ENCODE peak calls at places on chromosomes 6 and 20, in seven cellular contexts. C is upper lobe of right lung, K is mesendoderm, T is colonic mucosa, G is aorta, M is uterus, P is lung. Q is an unnamed sample. For H3K4me1 and H3K36me3, the result is how much of the 10 kb centered on the place peaks cover.

GRCh38 chr20:61436268-61436667 is 184.2 kb downstream of the CDH4 start:
- DNase-seq in M (no peak), T (no peak), K (peak), C (peak), G (no peak), P (no peak), Q (no peak)

GRCh38 chr6:81623106-81623834 is 129.2 kb downstream of the TENT5A start:
- DNase-seq in C (no peak), T (no peak), K (peak), M (no peak), G (no peak), P (no peak), Q (no peak)

GRCh38 chr6:44456070-44456965 is 68.8 kb downstream of the CDC5L start:
- DNase-seq in C (no peak), M (no peak), G (no peak), P (no peak), T (peak), K (peak), Q (no peak)

GRCh38 chr20:3843490-3843889 is 3.1 kb upstream of the MAVS start:
- DNase-seq in K (no peak), P (no peak), M (no peak), C (no peak), G (no peak), T (no peak), Q (no peak)

GRCh38 chr20:31934491-31934890 is 17.4 kb downstream of the PDRG1 start:
- DNase-seq in G (no peak), K (no peak), P (no peak), M (no peak), C (no peak), T (no peak), Q (no peak)

GRCh38 chr6:70663881-70664466 is 3.7 kb upstream of the SMAP1 start:
- DNase-seq in T (no peak), C (no peak), M (no peak), G (no peak), P (no peak), K (no peak), Q (no peak)

GRCh38 chr6:89978749-89979145 is 84.5 kb downstream of the GJA10 start:
- DNase-seq in G (no peak), T (no peak), K (no peak), C (no peak), P (no peak), M (no peak), Q (no peak)

GRCh38 chr6:110180228-110181008 is at the start of gene CDC40:
- DNase-seq in T (peak), M (peak), G (peak), P (peak), K (no peak), C (peak), Q (peak)

GRCh38 chr6:164926686-164927085 is 382.7 kb downstream of the C6orf118 start:
- DNase-seq in C (no peak), T (no peak), P (no peak), K (no peak), M (no peak), G (no peak), Q (no peak)

GRCh38 chr6:1015819-1016218 is 296.1 kb upstream of the FOXQ1 start:
- DNase-seq in P (no peak), T (no peak), M (no peak), C (no peak), G (no peak), K (no peak), Q (no peak)

GRCh38 chr6:150448221-150448620 is 79.4 kb downstream of the IYD start:
- DNase-seq in P (no peak), K (peak), G (no peak), C (no peak), T (no peak), M (no peak), Q (no peak)

GRCh38 chr6:106273087-106273486 is 52.5 kb downstream of the ATG5 start:
- DNase-seq in C (no peak), P (no peak), K (no peak), T (no peak), M (no peak), G (no peak), Q (no peak)

GRCh38 chr6:110475255-110475654 is 1.2 kb downstream of the SLC22A16 start:
- DNase-seq in M (no peak), G (peak), P (no peak), C (no peak), T (no peak), K (no peak), Q (no peak)

GRCh38 chr6:149129401-149130077 is 188.0 kb upstream of the TAB2 start:
- DNase-seq in P (no peak), M (no peak), G (no peak), K (no peak), T (no peak), C (no peak), Q (no peak)

GRCh38 chr20:53157443-53158408 is 185.6 kb downstream of the TSHZ2 start:
- DNase-seq in C (peak), T (peak), M (no peak), K (peak), G (peak), P (peak), Q (no peak)

GRCh38 chr6:3355358-3356055 is 96.8 kb downstream of the PSMG4 start:
- DNase-seq in C (no peak), P (no peak), T (peak), K (peak), G (peak), M (peak), Q (no peak)

GRCh38 chr6:62640749-62641148 is 354.7 kb upstream of the KHDRBS2 start:
- DNase-seq in C (no peak), T (no peak), G (no peak), K (no peak), M (no peak), P (no peak), Q (no peak)

GRCh38 chr6:163579111-163579879 is 164.8 kb downstream of the QKI start:
- DNase-seq in K (peak), C (peak), P (no peak), T (no peak), M (no peak), G (no peak), Q (no peak)

GRCh38 chr20:55415567-55416142 is 589.7 kb downstream of the CBLN4 start:
- DNase-seq in T (no peak), M (no peak), K (peak), G (no peak), C (no peak), P (no peak), Q (no peak)

GRCh38 chr20:50286609-50287008 is 96.0 kb downstream of the CEBPB start:
- DNase-seq in T (no peak), M (peak), C (no peak), P (peak), K (peak), G (peak), Q (no peak)

GRCh38 chr6:35782424-35782823 is 1.6 kb downstream of the CLPSL1 start:
- DNase-seq in K (no peak), M (no peak), C (peak), P (no peak), G (no peak), T (no peak), Q (no peak)

GRCh38 chr20:4220352-4220751 is 205.0 kb upstream of the RNF24 start:
- DNase-seq in G (no peak), C (no peak), K (no peak), P (no peak), T (no peak), M (no peak), Q (no peak)

GRCh38 chr6:153511896-153512496 is 380.9 kb upstream of the RGS17 start:
- DNase-seq in K (peak), G (no peak), C (no peak), M (no peak), P (no peak), T (no peak), Q (no peak)

GRCh38 chr6:137155830-137156229 is 17.6 kb downstream of the IL22RA2 start:
- DNase-seq in T (no peak), M (no peak), C (no peak), K (no peak), P (no peak), G (no peak), Q (no peak)

GRCh38 chr20:44224651-44225050 is 14.1 kb upstream of the OSER1 start:
- DNase-seq in P (no peak), M (no peak), C (no peak), G (no peak), K (no peak), T (no peak), Q (no peak)

GRCh38 chr6:49565855-49566254 is 15.4 kb downstream of the C6orf141 start:
- DNase-seq in P (no peak), G (no peak), C (no peak), K (no peak), M (peak), T (no peak), Q (no peak)

GRCh38 chr6:50822078-50822476 is 3.4 kb downstream of the TFAP2B start:
- DNase-seq in P (no peak), G (no peak), M (no peak), C (no peak), K (no peak), T (no peak), Q (no peak)

GRCh38 chr6:144150673-144151009 is 324 bp downstream of the STX11 start:
- DNase-seq in T (no peak), P (no peak), C (peak), G (no peak), K (peak), M (no peak), Q (no peak)

GRCh38 chr6:158008894-158009891 is 27.5 kb downstream of the SYNJ2 start:
- DNase-seq in P (no peak), G (peak), C (peak), K (no peak), T (no peak), M (peak), Q (peak)

GRCh38 chr6:168018664-168019063 is 21.2 kb downstream of the KIF25 start:
- DNase-seq in P (no peak), G (no peak), M (no peak), T (no peak), K (no peak), C (no peak), Q (no peak)

GRCh38 chr6:134122775-134123174 is 70.4 kb upstream of the SLC2A12 start:
- DNase-seq in G (no peak), C (no peak), P (no peak), K (no peak), M (no peak), T (no peak), Q (no peak)

GRCh38 chr6:34131326-34132081 is 14.4 kb downstream of the GRM4 start:
- DNase-seq in M (no peak), G (no peak), T (no peak), K (peak), P (no peak), C (no peak), Q (no peak)

GRCh38 chr20:30502670-30503069 is 754.8 kb upstream of the DEFB115 start:
- DNase-seq in K (no peak), M (no peak), G (no peak), P (no peak), C (no peak), T (no peak), Q (no peak)

GRCh38 chr6:17093692-17094091 is 8.2 kb upstream of the STMND1 start:
- DNase-seq in C (no peak), T (no peak), G (no peak), P (no peak), M (no peak), K (peak), Q (no peak)

DNA sequence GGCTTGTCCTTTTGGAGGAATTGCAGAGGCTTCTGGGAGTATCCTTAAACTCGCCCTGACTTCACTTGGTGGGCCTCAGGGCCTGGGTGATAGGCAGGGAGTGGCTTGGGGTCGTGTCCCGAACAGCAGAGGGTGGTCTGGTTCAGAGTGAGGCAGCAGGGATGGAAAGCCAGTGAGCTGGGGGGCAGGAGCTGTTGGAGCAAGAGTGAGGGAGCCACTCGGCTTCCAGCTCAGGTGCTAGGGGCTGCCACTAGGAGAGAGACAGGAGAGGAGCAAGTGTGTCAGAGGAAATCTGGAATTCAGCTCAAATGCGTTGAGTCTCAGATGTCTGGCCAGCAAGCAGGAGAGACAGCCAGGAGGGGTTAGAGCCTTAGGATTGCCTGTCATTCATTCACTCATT is 85.8 kb downstream of the DLGAP4 start:
- DNase-seq in C (no peak), M (no peak), T (no peak), G (no peak), P (no peak), K (peak), Q (no peak)
- H3K4me1 ChIP-seq in C (under half), M (under half), T (under half), G (under half), P (under half), K (under half), Q (under half)

DNA sequence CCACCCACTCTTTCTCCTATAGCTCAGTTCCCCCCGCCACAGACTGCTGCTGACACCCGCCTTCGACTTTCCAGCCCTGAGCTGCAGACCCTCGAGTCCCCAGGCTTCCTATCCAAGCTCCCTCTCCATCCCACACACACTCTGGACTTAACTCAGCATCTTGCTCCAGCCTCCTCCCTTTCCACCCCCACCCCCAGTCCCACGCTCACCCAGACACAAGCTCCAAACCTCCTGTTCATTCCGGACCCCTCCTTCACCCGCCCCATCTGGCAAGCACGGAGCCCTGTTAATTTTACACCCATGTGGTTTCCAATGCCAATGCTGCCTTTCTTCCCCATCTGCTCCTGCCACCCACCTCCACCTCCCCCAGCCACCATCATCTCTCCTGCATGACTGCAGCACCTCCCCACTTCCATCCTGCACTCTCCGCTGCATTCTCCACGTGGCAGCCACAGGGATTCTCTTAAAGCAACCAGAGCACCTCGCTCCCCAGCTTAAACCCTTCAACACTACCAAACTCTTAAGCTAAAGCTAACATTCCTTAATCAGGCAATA is 9.9 kb upstream of the CDK5RAP1 start:
- DNase-seq in G (no peak), C (no peak), M (no peak), T (no peak), P (no peak), K (no peak), Q (no peak)
- H3K36me3 ChIP-seq in G (under half), C (under half), M (under half), T (under half), P (under half), K (under half), Q (under half)

GRCh38 chr6:142845143-142845571 is 99.8 kb downstream of the HIVEP2 start:
- DNase-seq in P (no peak), C (no peak), K (no peak), T (no peak), M (no peak), G (no peak), Q (no peak)

GRCh38 chr6:142845624-142846458 is 99.1 kb downstream of the HIVEP2 start:
- DNase-seq in M (peak), T (peak), C (peak), P (peak), K (peak), G (peak), Q (peak)

GRCh38 chr6:142846883-142847287 is 98.1 kb downstream of the HIVEP2 start:
- DNase-seq in K (peak), G (no peak), T (no peak), P (no peak), C (no peak), M (peak), Q (no peak)

GRCh38 chr6:142848156-142848555 is 96.8 kb downstream of the HIVEP2 start:
- DNase-seq in G (no peak), C (no peak), T (no peak), P (no peak), M (no peak), K (no peak), Q (no peak)

DNA sequence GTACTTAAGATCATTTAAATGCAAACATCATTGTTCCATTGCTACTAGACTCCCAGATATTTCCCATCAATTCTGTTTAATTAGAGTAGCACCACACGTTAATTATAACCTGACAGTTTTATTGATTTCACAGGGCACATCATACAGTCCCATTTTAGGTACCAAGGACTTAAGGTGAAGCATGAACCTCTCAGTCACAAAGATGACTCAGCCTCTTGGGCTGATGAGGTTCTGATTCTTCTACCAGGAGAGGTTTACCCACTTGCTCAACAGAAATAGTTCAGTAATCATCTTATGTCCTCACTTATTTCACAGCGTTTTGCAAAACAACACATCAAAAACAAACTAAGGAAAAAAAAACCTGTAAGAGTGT is 98.5 kb downstream of the HIVEP2 start:
- DNase-seq in M (no peak), C (no peak), G (no peak), K (peak), T (no peak), P (no peak), Q (no peak)
- H3K4me1 ChIP-seq in M (under half), C (under half), G (under half), K (under half), T (under half), P (under half), Q (half or more)

GRCh38 chr20:35515949-35516645 is 13.4 kb downstream of the C20orf173 start:
- DNase-seq in K (no peak), T (no peak), G (no peak), M (no peak), C (no peak), P (no peak), Q (no peak)

GRCh38 chr20:35517125-35517524 is 12.3 kb downstream of the C20orf173 start:
- DNase-seq in T (no peak), P (no peak), C (no peak), K (no peak), G (no peak), M (no peak), Q (no peak)

GRCh38 chr20:35515341-35515740 is 14.1 kb downstream of the C20orf173 start:
- DNase-seq in C (no peak), M (no peak), G (no peak), T (no peak), P (no peak), K (no peak), Q (no peak)

GRCh38 chr20:35511814-35512420 is 17.5 kb downstream of the C20orf173 start:
- DNase-seq in P (no peak), M (no peak), T (peak), G (peak), K (peak), C (no peak), Q (no peak)

GRCh38 chr20:35514371-35514960 is 15.0 kb downstream of the C20orf173 start:
- DNase-seq in P (no peak), G (no peak), C (no peak), T (no peak), M (no peak), K (no peak), Q (no peak)
- H3K36me3 ChIP-seq in P (under half), G (under half), C (under half), T (under half), M (under half), K (under half), Q (half or more)

GRCh38 chr6:7110092-7110792 is 2.5 kb downstream of the RREB1 start:
- DNase-seq in K (no peak), T (no peak), C (no peak), G (no peak), P (no peak), M (no peak), Q (no peak)
- H3K4me1 ChIP-seq in K (under half), T (under half), C (under half), G (under half), P (under half), M (under half), Q (half or more)

GRCh38 chr20:35004051-35004725 is 48.5 kb downstream of the MYH7B start:
- DNase-seq in M (peak), C (peak), P (no peak), G (no peak), K (no peak), T (no peak), Q (no peak)
- H3K36me3 ChIP-seq in M (under half), C (half or more), P (under half), G (under half), K (under half), T (under half), Q (half or more)

DNA sequence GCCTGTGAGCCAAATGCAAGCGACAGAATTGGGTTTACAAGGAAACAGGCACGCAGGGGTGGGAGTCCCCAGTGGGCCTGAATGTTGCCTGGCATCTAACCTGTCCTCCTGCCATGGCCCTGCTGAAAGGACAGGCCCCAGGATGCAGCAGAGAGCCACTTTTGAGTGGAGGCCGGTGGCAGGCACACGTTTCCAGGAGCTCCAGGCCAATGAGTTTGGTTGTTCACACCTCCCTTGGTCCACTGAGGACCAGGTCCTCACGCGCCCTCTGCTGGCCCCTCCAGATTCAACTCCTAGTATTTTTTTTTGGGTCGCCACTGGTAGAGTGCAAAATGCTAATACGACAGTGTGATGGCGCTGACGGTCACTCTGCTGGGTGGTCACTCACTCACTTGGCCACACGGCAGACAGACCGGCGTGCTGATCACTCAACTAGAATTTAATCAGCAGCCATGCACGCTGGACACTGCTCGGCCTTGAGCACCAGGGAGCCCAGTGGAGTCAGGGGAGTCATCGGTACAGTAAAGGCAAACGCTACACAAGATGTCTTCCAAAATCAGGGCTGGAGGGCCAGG is 81.7 kb upstream of the NFATC2 start:
- DNase-seq in M (no peak), K (peak), G (no peak), P (peak), T (peak), C (peak), Q (no peak)
- H3K4me1 ChIP-seq in M (under half), K (under half), G (under half), P (under half), T (under half), C (under half), Q (under half)

GRCh38 chr6:52503853-52504777 is 72.7 kb downstream of the TRAM2 start:
- DNase-seq in T (peak), M (peak), K (peak), P (peak), C (peak), G (peak), Q (peak)

GRCh38 chr6:52504778-52505127 is 72.1 kb downstream of the TRAM2 start:
- DNase-seq in T (no peak), M (no peak), K (no peak), C (no peak), P (no peak), G (no peak), Q (no peak)

GRCh38 chr6:52505726-52506501 is 70.9 kb downstream of the TRAM2 start:
- DNase-seq in P (no peak), M (no peak), K (no peak), G (no peak), T (no peak), C (no peak), Q (no peak)

GRCh38 chr6:52502306-52503029 is 74.4 kb downstream of the TRAM2 start:
- DNase-seq in G (no peak), C (no peak), T (no peak), M (no peak), K (no peak), P (no peak), Q (no peak)

GRCh38 chr6:52503344-52503747 is 73.5 kb downstream of the TRAM2 start:
- DNase-seq in T (no peak), C (no peak), G (no peak), P (no peak), M (no peak), K (peak), Q (no peak)
- H3K36me3 ChIP-seq in T (under half), C (under half), G (under half), P (under half), M (under half), K (under half), Q (under half)

Q was measured in suprapubic skin.